ENCODE peak calls at places on chromosomes 3 and 15, in six cellular contexts. X, B, S, N, G and H are unnamed samples.
A peak's percentile ranks its signal among the peaks of the same experiment; 100 is the strongest.

GRCh38 chr3:59877679-59878427 is 828.0 kb upstream of the CFAP20DC start:
- DNase-seq in S (no peak), B (no peak), X (no peak), G (peak; percentile 15), N (no peak), H (peak; percentile 27)

GRCh38 chr15:83559310-83559966 is 94.5 kb upstream of the ADAMTSL3 start:
- DNase-seq in G (peak; percentile 83), B (peak; percentile 76), S (peak; percentile 61), X (peak; percentile 46), N (no peak), H (peak; percentile 56)

GRCh38 chr3:42182555-42182954 is 83.4 kb downstream of the CCK start:
- DNase-seq in B (no peak), S (no peak), N (no peak), G (no peak), X (no peak), H (peak; percentile 77)

GRCh38 chr3:134014270-134014669 is 15.5 kb downstream of the SLCO2A1 start:
- DNase-seq in X (no peak), S (no peak), B (no peak), G (no peak), N (no peak), H (no peak)

GRCh38 chr15:85380860-85381535 is 595 bp downstream of the AKAP13 start:
- DNase-seq in X (no peak), N (no peak), B (no peak), S (peak; percentile 54), G (peak; percentile 41), H (no peak)

GRCh38 chr3:123370819-123371218 is 78.1 kb downstream of the ADCY5 start:
- DNase-seq in B (no peak), X (no peak), S (no peak), G (no peak), N (no peak), H (no peak)

GRCh38 chr3:141441381-141442365 is 45.2 kb upstream of the RASA2 start:
- DNase-seq in B (peak; percentile 66), X (no peak), N (no peak), G (peak; percentile 68), S (peak; percentile 85), H (peak; percentile 86)

GRCh38 chr3:142566096-142566495 is 12.4 kb downstream of the ATR start:
- DNase-seq in S (no peak), N (no peak), X (no peak), B (no peak), G (no peak), H (no peak)

GRCh38 chr15:91116379-91117067 is 16.5 kb downstream of the SV2B start:
- DNase-seq in G (peak; percentile 62), X (no peak), N (no peak), B (no peak), S (peak; percentile 2), H (no peak)

GRCh38 chr3:13549513-13550256 is 760 bp downstream of the FBLN2 start:
- DNase-seq in S (no peak), B (no peak), G (no peak), N (no peak), X (no peak), H (no peak)
- H3K4me3 ChIP-seq in S (no peak overlapping the region), B (no peak overlapping the region), G (peak overlapping the region; percentile 4), N (peak overlapping the region; percentile 64), X (no peak overlapping the region), H (peak overlapping the region; percentile 21)

GRCh38 chr3:128123538-128124368 is at the start of gene RUVBL1:
- DNase-seq in G (peak; percentile 98), N (peak; percentile 93), B (peak; percentile 97), S (peak; percentile 98), X (peak; percentile 95), H (peak; percentile 98)
- TF ChIP-seq CTCF in G (no peak), N (no peak), B (no peak), S (no peak), X (no peak), H (no peak)

GRCh38 chr3:43895573-43895972 is 204.8 kb downstream of the ABHD5 start:
- DNase-seq in N (no peak), G (no peak), S (no peak), B (no peak), X (no peak), H (no peak)
- H3K4me3 ChIP-seq in N (no peak overlapping the region), G (no peak overlapping the region), S (no peak overlapping the region), B (no peak overlapping the region), X (no peak overlapping the region), H (no peak overlapping the region)

GRCh38 chr3:181936774-181937173 is 225.0 kb downstream of the SOX2 start:
- DNase-seq in S (no peak), G (no peak), X (no peak), N (no peak), B (no peak), H (no peak)

GRCh38 chr3:181932039-181932438 is 220.3 kb downstream of the SOX2 start:
- DNase-seq in N (no peak), X (no peak), S (no peak), B (no peak), G (no peak), H (no peak)

GRCh38 chr3:181940703-181941102 is 229.0 kb downstream of the SOX2 start:
- DNase-seq in X (no peak), N (no peak), G (no peak), S (no peak), B (no peak), H (no peak)

GRCh38 chr3:181933052-181933618 is 221.4 kb downstream of the SOX2 start:
- DNase-seq in S (no peak), N (no peak), G (no peak), B (no peak), X (no peak), H (no peak)

DNA sequence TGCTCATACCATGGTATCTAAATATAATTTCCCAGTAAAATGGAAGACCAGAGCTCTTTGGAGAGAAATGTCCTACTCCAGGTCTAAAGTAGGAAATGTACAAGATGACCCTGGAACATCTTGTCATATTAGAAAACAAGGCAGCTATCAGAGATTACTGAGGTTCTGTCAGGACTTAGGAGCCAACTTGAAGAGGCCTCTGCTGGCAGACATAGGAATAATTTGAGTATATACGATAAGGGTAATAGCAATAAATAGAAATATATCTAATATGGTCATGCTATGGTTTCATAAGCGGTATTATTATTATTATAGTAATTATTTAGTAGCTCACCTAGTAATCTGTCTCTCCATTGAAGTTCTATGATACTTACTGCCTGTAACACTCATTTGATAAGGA is 224.2 kb downstream of the SOX2 start:
- DNase-seq in B (no peak), X (no peak), N (no peak), G (no peak), S (no peak), H (no peak)
- TF ChIP-seq CTCF in B (no peak), X (no peak), N (no peak), G (peak; percentile 36), S (no peak), H (no peak)

GRCh38 chr15:74845581-74845980 is 2.6 kb upstream of the ULK3 start:
- DNase-seq in X (no peak), B (no peak), N (no peak), G (no peak), S (no peak), H (no peak)
- H3K4me3 ChIP-seq in X (no peak overlapping the region), B (no peak overlapping the region), N (no peak overlapping the region), G (no peak overlapping the region), S (no peak overlapping the region), H (no peak overlapping the region)

GRCh38 chr3:186849392-186849975 is 7.0 kb downstream of the ADIPOQ start:
- DNase-seq in G (peak; percentile 52), B (peak; percentile 42), X (no peak), S (peak; percentile 74), N (no peak), H (peak; percentile 56)
- TF ChIP-seq CTCF in G (peak; percentile 34), B (peak; percentile 61), X (no peak), S (peak; percentile 3), N (peak; percentile 30), H (peak; percentile 42)

DNA sequence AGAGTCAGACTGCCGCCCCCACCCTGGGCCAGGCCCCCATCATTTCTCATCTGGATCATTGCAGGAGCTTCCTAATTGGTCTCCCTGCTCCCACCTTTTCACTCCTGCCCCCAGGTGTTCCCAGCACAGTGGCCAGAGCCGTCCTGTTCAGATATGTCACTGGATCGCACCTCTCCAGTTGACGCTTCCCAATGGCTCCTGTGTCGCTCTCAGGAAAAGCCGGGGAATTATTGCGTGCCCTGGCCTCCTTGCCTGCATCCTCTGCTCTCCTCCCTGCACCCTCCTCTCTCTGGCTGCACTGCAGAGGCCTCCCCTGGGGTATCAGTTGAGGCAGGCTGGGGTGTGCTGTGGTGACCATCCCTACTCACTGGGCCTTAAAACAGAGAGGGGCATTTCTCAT is 25.5 kb upstream of the CYP11A1 start:
- DNase-seq in X (no peak), N (no peak), B (no peak), S (no peak), G (no peak), H (no peak)
- H3K4me3 ChIP-seq in X (no peak overlapping the region), N (no peak overlapping the region), B (no peak overlapping the region), S (no peak overlapping the region), G (no peak overlapping the region), H (no peak overlapping the region)

GRCh38 chr15:98667521-98668179 is 19.3 kb downstream of the IGF1R start:
- DNase-seq in B (no peak), G (peak; percentile 85), X (no peak), N (no peak), S (no peak), H (no peak)
- TF ChIP-seq CTCF in B (no peak), G (no peak), X (no peak), N (no peak), S (no peak), H (no peak)

GRCh38 chr15:37106490-37107001 is 6.2 kb upstream of the MEIS2 start:
- DNase-seq in G (peak; percentile 36), B (no peak), S (peak; percentile 34), X (peak; percentile 76), N (no peak), H (peak; percentile 61)
- H3K4me3 ChIP-seq in G (no peak overlapping the region), B (no peak overlapping the region), S (no peak overlapping the region), X (peak overlapping the region; percentile 31), N (peak overlapping the region; percentile 55), H (peak overlapping the region; percentile 21)

GRCh38 chr15:55774113-55774970 is 31.4 kb upstream of the PRTG start:
- DNase-seq in N (no peak), X (peak; percentile 33), B (peak; percentile 60), S (peak; percentile 44), G (peak; percentile 36), H (peak; percentile 27)
- TF ChIP-seq CTCF in N (peak; percentile 53), X (no peak), B (peak; percentile 55), S (peak; percentile 65), G (peak; percentile 68), H (peak; percentile 65)